ENCODE peak calls at places on chromosomes 7 and 10, in eight cellular contexts. C is dorsolateral prefrontal cortex, X is IMR-90, U is choroid plexus epithelial cell, N is left ventricle myocardium inferior, E is foreskin fibroblast, I is tibial artery, Z is cardiac muscle cell. G is an unnamed sample.

GRCh38 chr10:76736392-76736791 is 901.2 kb downstream of the KCNMA1 start:
- DNase-seq in Z (no peak), X (no peak), E (no peak), N (no peak), U (no peak), I (no peak), C (no peak), G (no peak)

GRCh38 chr7:27739301-27739913 is 555 bp upstream of the TAX1BP1 start:
- DNase-seq in I (no peak), U (no peak), X (peak), N (peak), Z (no peak), C (no peak), E (no peak), G (no peak)

GRCh38 chr10:96369890-96370574 is 11.2 kb upstream of the OPALIN start:
- DNase-seq in N (no peak), E (no peak), X (no peak), Z (no peak), I (no peak), C (no peak), U (no peak), G (no peak)

GRCh38 chr10:133442191-133442966 is 11.4 kb upstream of the SCART1 start:
- DNase-seq in C (peak), U (no peak), I (no peak), X (no peak), N (no peak), E (no peak), Z (no peak), G (no peak)

GRCh38 chr7:121960678-121961461 is 87.9 kb downstream of the PTPRZ1 start:
- DNase-seq in U (peak), E (peak), Z (no peak), C (no peak), X (peak), I (no peak), N (no peak), G (peak)

GRCh38 chr10:127198721-127199120 is 2.3 kb upstream of the INSYN2A start:
- DNase-seq in E (no peak), U (no peak), I (no peak), Z (no peak), C (no peak), X (no peak), N (no peak), G (no peak)

GRCh38 chr10:110870823-110871235 is 899 bp upstream of the PDCD4 start:
- DNase-seq in I (no peak), Z (no peak), U (peak), N (no peak), X (no peak), E (no peak), C (no peak), G (no peak)

GRCh38 chr7:43295429-43295828 is 183.0 kb downstream of the HECW1 start:
- DNase-seq in C (no peak), N (no peak), X (no peak), Z (no peak), E (no peak), I (no peak), U (no peak), G (no peak)

GRCh38 chr7:85154282-85154937 is 32.4 kb downstream of the SEMA3D start:
- DNase-seq in N (no peak), X (no peak), Z (no peak), I (no peak), C (no peak), E (no peak), U (no peak), G (no peak)

GRCh38 chr7:16345979-16346958 is 75.1 kb downstream of the CRPPA start:
- DNase-seq in Z (no peak), C (no peak), X (peak), N (no peak), E (peak), I (no peak), U (peak), G (peak)

GRCh38 chr10:13707156-13707881 is 120.6 kb downstream of the PRPF18 start:
- DNase-seq in E (peak), I (peak), N (peak), C (no peak), U (peak), Z (peak), X (peak), G (peak)

GRCh38 chr10:13709931-13710690 is 123.3 kb downstream of the PRPF18 start:
- DNase-seq in I (no peak), N (peak), Z (no peak), U (no peak), X (no peak), E (no peak), C (no peak), G (no peak)

GRCh38 chr10:13706175-13706574 is 119.4 kb downstream of the PRPF18 start:
- DNase-seq in U (no peak), C (no peak), N (no peak), I (no peak), X (no peak), E (no peak), Z (no peak), G (no peak)

GRCh38 chr10:13706604-13707003 is 119.8 kb downstream of the PRPF18 start:
- DNase-seq in X (no peak), E (no peak), U (no peak), N (no peak), C (no peak), Z (no peak), I (no peak), G (no peak)

DNA sequence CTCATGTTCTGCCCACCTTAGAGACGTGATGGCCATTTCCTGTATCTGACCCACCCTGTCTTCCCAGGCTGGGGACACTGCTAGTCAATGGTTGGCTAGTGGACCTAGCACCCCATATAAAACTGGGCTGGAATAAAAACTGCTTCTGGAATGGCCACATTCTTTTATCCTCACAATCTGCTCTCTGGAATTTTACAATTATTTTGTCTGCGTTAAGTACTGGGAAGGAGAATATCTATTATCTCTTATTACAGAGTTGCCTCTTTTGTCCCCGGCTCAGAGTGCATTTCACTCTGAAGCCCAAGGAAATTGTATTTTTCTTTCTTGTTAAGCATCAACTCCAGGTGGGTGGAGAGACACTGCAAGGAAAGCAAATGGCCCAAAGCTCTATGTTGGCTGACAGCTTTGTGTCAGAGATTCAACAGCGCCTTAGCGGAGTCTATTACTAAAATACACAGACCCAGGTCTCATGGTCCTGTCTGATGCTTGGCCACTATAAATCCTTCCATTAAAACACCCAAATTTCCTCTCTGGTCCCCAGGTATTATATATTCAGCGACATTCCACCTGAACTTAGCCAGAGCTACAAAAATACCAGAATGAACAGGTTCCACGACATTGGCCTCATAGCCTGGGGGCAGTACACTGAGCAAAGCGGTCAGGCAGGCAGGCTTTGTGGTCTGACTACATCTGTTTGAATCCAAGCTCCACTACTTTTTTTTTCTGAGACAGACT is 121.7 kb downstream of the PRPF18 start:
- DNase-seq in Z (no peak), I (no peak), C (no peak), E (no peak), U (no peak), X (no peak), N (no peak), G (no peak)
- H3K4me3 ChIP-seq in Z (no peak), I (no peak), C (peak), E (peak), U (peak), X (peak), N (peak), G (peak)

GRCh38 chr7:129903935-129904334 is 48.8 kb downstream of the UBE2H start:
- DNase-seq in U (no peak), E (no peak), N (no peak), X (no peak), I (no peak), Z (no peak), C (no peak), G (no peak)
- TF ChIP-seq CTCF in U (no peak), E (no peak), N (no peak), X (no peak), I (no peak), Z (no peak), C (no peak), G (no peak)

DNA sequence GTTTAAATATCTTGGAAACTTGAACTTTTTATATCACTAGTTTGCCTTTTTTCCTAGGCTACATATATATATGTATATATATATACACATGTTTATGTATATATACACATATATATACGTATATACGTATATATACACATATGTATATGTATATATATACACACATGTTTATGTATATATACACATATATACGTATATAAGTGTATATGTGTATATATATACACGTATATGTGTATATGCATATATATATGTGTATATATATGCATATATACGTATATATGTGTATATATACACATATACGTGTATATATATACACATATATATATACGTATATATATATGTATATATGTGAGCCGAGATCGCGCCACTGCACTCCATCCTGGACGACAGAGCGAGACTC is 10.1 kb downstream of the OGDH start:
- DNase-seq in X (no peak), N (no peak), E (no peak), Z (no peak), U (no peak), C (no peak), I (no peak), G (no peak)
- H3K4me3 ChIP-seq in X (no peak), N (no peak), E (no peak), Z (no peak), U (no peak), C (no peak), I (no peak), G (no peak)

DNA sequence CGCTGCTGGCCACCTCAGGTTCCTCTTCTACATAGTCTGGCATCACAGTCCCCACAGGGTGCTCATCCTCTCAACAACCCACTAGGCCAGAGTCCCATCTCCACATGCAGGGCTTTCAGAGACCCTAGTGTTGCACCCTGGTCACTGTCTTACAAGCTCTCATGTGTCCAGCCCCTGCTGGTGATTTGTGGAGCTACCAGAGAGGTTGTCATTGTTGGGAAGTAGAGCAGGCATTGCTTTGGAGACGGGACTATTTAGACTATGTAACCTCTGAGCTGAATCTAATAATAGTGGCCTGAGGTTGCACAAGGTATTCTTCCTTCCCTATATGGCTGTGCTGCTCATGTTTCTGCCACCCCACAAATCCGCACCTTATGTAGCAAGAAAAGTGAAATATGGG is 135.3 kb upstream of the VWC2 start:
- DNase-seq in Z (no peak), U (no peak), N (no peak), I (no peak), C (no peak), X (no peak), E (no peak), G (no peak)
- TF ChIP-seq CTCF in Z (no peak), U (no peak), N (peak), I (no peak), C (no peak), X (no peak), E (no peak), G (no peak)

G was measured in HFF-Myc.